ENCODE peak calls at places on chromosomes 5 and 9, in six cellular contexts. P, I, J, A, E and K are unnamed samples. For H3K4me1, the result is how much of the 10 kb centered on the place peaks cover.

GRCh38 chr5:64784451-64785025 is 15.8 kb downstream of the CWC27 start:
- DNase-seq in P (peak), A (peak), E (peak), J (peak), I (peak), K (peak)

GRCh38 chr5:33939863-33940262 is 3.7 kb downstream of the RXFP3 start:
- DNase-seq in A (no peak), P (no peak), J (no peak), I (no peak), E (no peak), K (no peak)

GRCh38 chr5:178335287-178336030 is 102.9 kb upstream of the PHYKPL start:
- DNase-seq in I (no peak), A (no peak), E (no peak), J (no peak), P (no peak), K (no peak)

GRCh38 chr5:7857918-7858632 is 7.1 kb upstream of the CFAP90 start:
- DNase-seq in J (no peak), I (no peak), P (no peak), A (peak), E (no peak), K (no peak)

GRCh38 chr9:128396970-128397613 is 23.6 kb upstream of the CERCAM start:
- DNase-seq in E (no peak), J (no peak), P (no peak), I (peak), A (no peak), K (peak)

GRCh38 chr9:97067490-97067889 is 28.5 kb upstream of the CTSV start:
- DNase-seq in I (no peak), J (no peak), E (no peak), A (no peak), P (no peak), K (no peak)

GRCh38 chr9:89807682-89808075 is 202.9 kb downstream of the GADD45G start:
- DNase-seq in J (peak), A (no peak), E (no peak), P (no peak), I (no peak), K (no peak)

GRCh38 chr5:93150311-93151012 is 430.6 kb downstream of the NR2F1-AS1 start:
- DNase-seq in E (no peak), J (no peak), I (no peak), P (no peak), A (no peak), K (no peak)

GRCh38 chr5:170896779-170897178 is 35.0 kb downstream of the RANBP17 start:
- DNase-seq in I (no peak), A (no peak), J (peak), E (no peak), P (no peak), K (peak)

GRCh38 chr5:108168915-108169314 is 213.0 kb downstream of the FBXL17 start:
- DNase-seq in P (no peak), J (no peak), E (no peak), I (no peak), A (no peak), K (no peak)

GRCh38 chr5:108167174-108167573 is 214.7 kb downstream of the FBXL17 start:
- DNase-seq in E (no peak), I (no peak), P (no peak), J (no peak), A (no peak), K (no peak)

DNA sequence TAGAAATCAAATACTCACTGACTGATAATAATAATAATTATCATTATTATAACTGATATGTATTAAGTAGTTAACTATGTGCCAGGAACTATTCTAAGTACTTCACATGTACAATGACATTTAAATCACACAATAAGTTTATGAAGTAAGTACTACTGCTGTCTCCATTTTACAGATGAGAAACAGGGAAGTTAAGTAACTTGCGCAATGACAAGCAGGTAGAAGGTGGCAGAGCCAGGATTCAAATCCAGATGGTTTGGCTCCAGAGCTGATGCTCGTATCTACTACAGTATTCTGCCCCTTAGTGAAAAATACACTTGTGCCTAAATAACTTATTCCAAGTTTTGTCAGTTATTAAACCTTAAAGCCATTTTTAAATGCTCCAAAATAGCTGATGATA is 217.3 kb downstream of the FBXL17 start:
- DNase-seq in P (no peak), A (no peak), I (no peak), J (no peak), E (no peak), K (no peak)
- TF ChIP-seq POLR2A in P (no peak), A (no peak), I (no peak), J (no peak), E (no peak), K (no peak)

DNA sequence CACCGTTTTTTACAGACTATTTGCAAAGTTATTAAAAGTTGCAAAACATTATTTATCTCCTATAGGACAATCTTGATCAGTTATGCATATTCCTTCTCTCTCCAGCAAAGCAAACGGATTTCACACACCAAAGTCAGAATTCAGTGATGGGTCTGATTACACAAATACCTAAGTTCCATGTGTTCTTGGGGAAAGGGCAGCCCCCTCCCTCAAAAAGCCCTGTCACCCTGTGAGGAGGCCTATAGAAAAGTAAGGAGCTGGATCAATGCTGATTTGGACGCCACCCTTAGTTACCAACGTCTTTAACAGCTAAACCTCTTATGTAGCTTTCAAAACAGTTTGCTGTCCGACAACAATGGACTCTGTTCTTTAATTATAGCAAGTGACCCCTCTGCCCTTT is 6.4 kb downstream of the ZNF608 start:
- DNase-seq in E (no peak), I (no peak), P (no peak), A (no peak), J (no peak), K (no peak)
- H3K4me1 ChIP-seq in E (under half), I (half or more), P (half or more), A (under half), J (under half), K (under half)

GRCh38 chr9:14349141-14349817 is 35.3 kb upstream of the NFIB start:
- DNase-seq in E (no peak), A (no peak), I (no peak), J (no peak), P (no peak), K (peak)
- TF ChIP-seq EZH2 in E (no peak), A (no peak), I (no peak), J (peak), P (no peak), K (no peak)

GRCh38 chr9:33166263-33167083 is 663 bp downstream of the B4GALT1 start:
- DNase-seq in A (peak), E (no peak), P (no peak), J (no peak), I (no peak), K (peak)

GRCh38 chr9:33163433-33164137 is 3.6 kb downstream of the B4GALT1 start:
- DNase-seq in I (no peak), E (no peak), P (no peak), J (no peak), A (no peak), K (no peak)

GRCh38 chr9:33164138-33164809 is 2.9 kb downstream of the B4GALT1 start:
- DNase-seq in P (no peak), A (no peak), E (no peak), J (no peak), I (no peak), K (no peak)

GRCh38 chr9:33167084-33167948 is at the start of gene B4GALT1:
- DNase-seq in E (peak), A (peak), J (peak), I (peak), P (peak), K (peak)

GRCh38 chr9:33165263-33166151 is 1.6 kb downstream of the B4GALT1 start:
- DNase-seq in J (no peak), P (no peak), A (peak), I (peak), E (peak), K (peak)
- TF ChIP-seq POLR2A in J (no peak), P (no peak), A (peak), I (peak), E (peak), K (no peak)

GRCh38 chr9:95077766-95078382 is 239.6 kb downstream of the FANCC start:
- DNase-seq in P (no peak), J (no peak), I (no peak), A (no peak), E (no peak), K (no peak)

GRCh38 chr9:95076696-95077052 is 240.8 kb downstream of the FANCC start:
- DNase-seq in J (no peak), A (no peak), I (no peak), P (no peak), E (no peak), K (no peak)

GRCh38 chr9:95075700-95076099 is 241.8 kb downstream of the FANCC start:
- DNase-seq in I (no peak), J (no peak), P (no peak), A (no peak), E (no peak), K (no peak)

GRCh38 chr9:95078516-95078915 is 239.0 kb downstream of the FANCC start:
- DNase-seq in P (no peak), E (no peak), I (no peak), A (no peak), J (no peak), K (no peak)

GRCh38 chr9:95077053-95077765 is 240.3 kb downstream of the FANCC start:
- DNase-seq in J (no peak), P (no peak), A (no peak), I (no peak), E (no peak), K (no peak)
- H3K4me1 ChIP-seq in J (under half), P (under half), A (under half), I (under half), E (under half), K (under half)

GRCh38 chr5:95283022-95283615 is 1.8 kb downstream of the MCTP1 start:
- DNase-seq in I (no peak), E (no peak), A (no peak), J (no peak), P (no peak), K (peak)
- TF ChIP-seq EZH2 in I (no peak), E (no peak), A (no peak), J (no peak), P (no peak), K (peak)

GRCh38 chr5:147826351-147826750 is 5.1 kb downstream of the SPINK1 start:
- DNase-seq in P (no peak), E (no peak), J (no peak), I (no peak), A (no peak), K (no peak)
- TF ChIP-seq POLR2A in P (no peak), E (no peak), J (no peak), I (no peak), A (no peak), K (no peak)